ENCODE peak calls at places on chromosomes 1 and 21, in four cellular contexts. One of them, this sample, is unnamed.

GRCh38 chr1:209797978-209798639 is 7.8 kb downstream of the IRF6 start:
- DNase-seq in adipocyte: peak; percentile 33
- DNase-seq in NCI-H1105: no peak
- DNase-seq in osteocyte: no peak
- DNase-seq in this sample: no peak

GRCh38 chr21:15848632-15849031 is 118.8 kb downstream of the USP25 start:
- DNase-seq in adipocyte: peak; percentile 12
- DNase-seq in NCI-H1105: no peak
- DNase-seq in osteocyte: no peak
- DNase-seq in this sample: no peak

GRCh38 chr1:39632491-39633417 is 6.7 kb downstream of the HEYL start:
- DNase-seq in NCI-H1105: no peak
- DNase-seq in osteocyte: no peak
- DNase-seq in adipocyte: peak; percentile 90
- DNase-seq in this sample: peak; percentile 45

GRCh38 chr1:25837253-25837875 is 17.6 kb downstream of the MTFR1L start:
- DNase-seq in osteocyte: no peak
- DNase-seq in NCI-H1105: no peak
- DNase-seq in adipocyte: no peak
- DNase-seq in this sample: no peak

GRCh38 chr1:1345384-1345783 is 3.8 kb downstream of the DVL1 start:
- DNase-seq in osteocyte: no peak
- DNase-seq in adipocyte: no peak
- DNase-seq in NCI-H1105: no peak
- DNase-seq in this sample: no peak

GRCh38 chr1:222250376-222250775 is 297.5 kb downstream of the HHIPL2 start:
- DNase-seq in NCI-H1105: no peak
- DNase-seq in adipocyte: peak; percentile 64
- DNase-seq in osteocyte: no peak
- DNase-seq in this sample: peak; percentile 44

GRCh38 chr1:7767176-7767575 is 3.9 kb upstream of the VAMP3 start:
- DNase-seq in NCI-H1105: no peak
- DNase-seq in osteocyte: no peak
- DNase-seq in adipocyte: no peak
- DNase-seq in this sample: no peak

GRCh38 chr21:43345746-43346409 is 81.1 kb downstream of the SIK1 start:
- DNase-seq in osteocyte: no peak
- DNase-seq in NCI-H1105: no peak
- DNase-seq in adipocyte: peak; percentile 31
- DNase-seq in this sample: no peak

GRCh38 chr1:116949213-116949985 is 39.7 kb downstream of the PTGFRN start:
- DNase-seq in NCI-H1105: no peak
- DNase-seq in osteocyte: no peak
- DNase-seq in adipocyte: no peak
- DNase-seq in this sample: no peak

GRCh38 chr1:66444438-66445265 is 89.3 kb upstream of the SGIP1 start:
- DNase-seq in osteocyte: no peak
- DNase-seq in NCI-H1105: no peak
- DNase-seq in adipocyte: no peak
- DNase-seq in this sample: no peak

GRCh38 chr1:171081994-171082295 is 8.8 kb upstream of the FMO3 start:
- DNase-seq in adipocyte: no peak
- DNase-seq in NCI-H1105: no peak
- DNase-seq in osteocyte: no peak
- DNase-seq in this sample: no peak

GRCh38 chr1:68225781-68226180 is 6.5 kb downstream of the WLS start:
- DNase-seq in adipocyte: no peak
- DNase-seq in NCI-H1105: no peak
- DNase-seq in osteocyte: no peak
- DNase-seq in this sample: peak; percentile 33

GRCh38 chr1:53909946-53910345 is 16.0 kb downstream of the DIO1 start:
- DNase-seq in adipocyte: peak; percentile 48
- DNase-seq in NCI-H1105: no peak
- DNase-seq in osteocyte: no peak
- DNase-seq in this sample: no peak

GRCh38 chr1:153248480-153248879 is 11.0 kb upstream of the LORICRIN start:
- DNase-seq in NCI-H1105: no peak
- DNase-seq in osteocyte: peak; percentile 73
- DNase-seq in adipocyte: no peak
- DNase-seq in this sample: no peak

GRCh38 chr1:19533626-19534025 is 48.3 kb upstream of the CAPZB start:
- DNase-seq in adipocyte: no peak
- DNase-seq in osteocyte: no peak
- DNase-seq in NCI-H1105: no peak
- DNase-seq in this sample: no peak

This sample was measured in fibroblast of gingiva.